ENCODE peak calls at places on chromosomes 11 and 22, in five cellular contexts. One of them, this sample, is unnamed. For H3K4me1 and H3K27me3, the result is how much of the 10 kb centered on the place peaks cover.

GRCh38 chr22:41844513-41844912 is 11.6 kb downstream of the SREBF2 start:
- DNase-seq in prostate gland: peak
- DNase-seq in GM23248: no peak
- DNase-seq in transverse colon: no peak
- DNase-seq in lower lobe of right lung: peak
- DNase-seq in this sample: no peak

GRCh38 chr22:19824197-19825015 is 30.3 kb downstream of the GNB1L start:
- DNase-seq in prostate gland: no peak
- DNase-seq in GM23248: no peak
- DNase-seq in transverse colon: no peak
- DNase-seq in lower lobe of right lung: peak
- DNase-seq in this sample: peak

GRCh38 chr22:36153756-36154155 is 6.8 kb downstream of the APOL3 start:
- DNase-seq in prostate gland: no peak
- DNase-seq in GM23248: no peak
- DNase-seq in transverse colon: no peak
- DNase-seq in lower lobe of right lung: no peak
- DNase-seq in this sample: peak

GRCh38 chr11:125593113-125593761 is 585 bp downstream of the STT3A start:
- DNase-seq in prostate gland: peak
- DNase-seq in GM23248: peak
- DNase-seq in transverse colon: peak
- DNase-seq in lower lobe of right lung: no peak
- DNase-seq in this sample: peak

GRCh38 chr22:35552186-35552842 is 11.7 kb downstream of the RASD2 start:
- DNase-seq in prostate gland: no peak
- DNase-seq in GM23248: peak
- DNase-seq in transverse colon: peak
- DNase-seq in lower lobe of right lung: no peak
- DNase-seq in this sample: peak

GRCh38 chr11:62988281-62988680 is 3.5 kb upstream of the SLC22A6 start:
- DNase-seq in prostate gland: no peak
- DNase-seq in GM23248: no peak
- DNase-seq in transverse colon: no peak
- DNase-seq in lower lobe of right lung: no peak
- DNase-seq in this sample: no peak

GRCh38 chr11:57288771-57289579 is 35.8 kb downstream of the TNKS1BP1 start:
- DNase-seq in prostate gland: no peak
- DNase-seq in GM23248: peak
- DNase-seq in transverse colon: no peak
- DNase-seq in lower lobe of right lung: no peak
- DNase-seq in this sample: peak

GRCh38 chr22:25853078-25853477 is 111.1 kb downstream of the MYO18B start:
- DNase-seq in prostate gland: no peak
- DNase-seq in GM23248: peak
- DNase-seq in transverse colon: no peak
- DNase-seq in lower lobe of right lung: no peak
- DNase-seq in this sample: no peak

GRCh38 chr11:73404048-73404447 is 27.8 kb downstream of the RELT start:
- DNase-seq in prostate gland: no peak
- DNase-seq in GM23248: peak
- DNase-seq in transverse colon: peak
- DNase-seq in lower lobe of right lung: peak
- DNase-seq in this sample: peak

GRCh38 chr22:37808294-37808657 is 542 bp downstream of the GCAT start:
- DNase-seq in prostate gland: no peak
- DNase-seq in GM23248: peak
- DNase-seq in transverse colon: no peak
- DNase-seq in lower lobe of right lung: no peak
- DNase-seq in this sample: no peak

GRCh38 chr11:35250631-35251030 is 111.7 kb downstream of the CD44 start:
- DNase-seq in prostate gland: no peak
- DNase-seq in GM23248: no peak
- DNase-seq in transverse colon: no peak
- DNase-seq in lower lobe of right lung: no peak
- DNase-seq in this sample: no peak

GRCh38 chr11:44709966-44710365 is 16.8 kb upstream of the TSPAN18 start:
- DNase-seq in prostate gland: no peak
- DNase-seq in GM23248: peak
- DNase-seq in transverse colon: no peak
- DNase-seq in lower lobe of right lung: no peak
- DNase-seq in this sample: no peak

GRCh38 chr11:17171342-17171741 is 36.4 kb downstream of the PIK3C2A start:
- DNase-seq in prostate gland: no peak
- DNase-seq in GM23248: peak
- DNase-seq in transverse colon: no peak
- DNase-seq in lower lobe of right lung: no peak
- DNase-seq in this sample: no peak

GRCh38 chr11:101169944-101170343 is 40.3 kb upstream of the PGR start:
- DNase-seq in prostate gland: no peak
- DNase-seq in GM23248: no peak
- DNase-seq in transverse colon: no peak
- DNase-seq in lower lobe of right lung: no peak
- DNase-seq in this sample: no peak

GRCh38 chr11:74696932-74697687 is 34.1 kb downstream of the CHRDL2 start:
- DNase-seq in prostate gland: peak
- DNase-seq in GM23248: peak
- DNase-seq in transverse colon: peak
- DNase-seq in lower lobe of right lung: peak
- DNase-seq in this sample: peak

GRCh38 chr22:20111045-20111688 is 4.7 kb upstream of the RANBP1 start:
- DNase-seq in prostate gland: no peak
- DNase-seq in GM23248: peak
- DNase-seq in transverse colon: no peak
- DNase-seq in lower lobe of right lung: peak
- DNase-seq in this sample: no peak

GRCh38 chr11:95092549-95093324 is 3.1 kb downstream of the ENDOD1 start:
- DNase-seq in prostate gland: no peak
- DNase-seq in GM23248: peak
- DNase-seq in transverse colon: peak
- DNase-seq in lower lobe of right lung: no peak
- DNase-seq in this sample: peak

GRCh38 chr11:125341676-125342075 is 154.4 kb downstream of the FEZ1 start:
- DNase-seq in prostate gland: no peak
- DNase-seq in GM23248: no peak
- DNase-seq in transverse colon: no peak
- DNase-seq in lower lobe of right lung: peak
- DNase-seq in this sample: no peak

GRCh38 chr11:45090607-45091006 is 55.8 kb upstream of the PRDM11 start:
- DNase-seq in prostate gland: no peak
- DNase-seq in GM23248: no peak
- DNase-seq in transverse colon: no peak
- DNase-seq in lower lobe of right lung: no peak
- DNase-seq in this sample: peak

GRCh38 chr11:12693485-12694181 is 19.4 kb downstream of the TEAD1 start:
- DNase-seq in prostate gland: peak
- DNase-seq in GM23248: peak
- DNase-seq in transverse colon: peak
- DNase-seq in lower lobe of right lung: peak
- DNase-seq in this sample: peak

GRCh38 chr11:73087730-73088129 is 54.4 kb downstream of the FCHSD2 start:
- DNase-seq in prostate gland: no peak
- DNase-seq in GM23248: no peak
- DNase-seq in transverse colon: no peak
- DNase-seq in lower lobe of right lung: no peak
- DNase-seq in this sample: no peak

GRCh38 chr22:17753401-17753989 is 20.8 kb downstream of the BID start:
- DNase-seq in prostate gland: no peak
- DNase-seq in GM23248: peak
- DNase-seq in transverse colon: no peak
- DNase-seq in lower lobe of right lung: no peak
- DNase-seq in this sample: no peak

GRCh38 chr22:17161991-17162390 is 2.9 kb upstream of the HDHD5 start:
- DNase-seq in prostate gland: no peak
- DNase-seq in GM23248: no peak
- DNase-seq in transverse colon: no peak
- DNase-seq in lower lobe of right lung: no peak
- DNase-seq in this sample: no peak

GRCh38 chr11:15745266-15745665 is 611.1 kb downstream of the SOX6 start:
- DNase-seq in prostate gland: no peak
- DNase-seq in GM23248: no peak
- DNase-seq in transverse colon: no peak
- DNase-seq in lower lobe of right lung: no peak
- DNase-seq in this sample: no peak

GRCh38 chr11:60485987-60486386 is 6.6 kb upstream of the MS4A12 start:
- DNase-seq in prostate gland: peak
- DNase-seq in GM23248: no peak
- DNase-seq in transverse colon: peak
- DNase-seq in lower lobe of right lung: no peak
- DNase-seq in this sample: peak

GRCh38 chr11:6911946-6912345 is 8.9 kb upstream of the OR2D3 start:
- DNase-seq in prostate gland: no peak
- DNase-seq in GM23248: peak
- DNase-seq in transverse colon: no peak
- DNase-seq in lower lobe of right lung: no peak
- DNase-seq in this sample: no peak

GRCh38 chr22:27609411-27610029 is 192.0 kb downstream of the MN1 start:
- DNase-seq in prostate gland: no peak
- DNase-seq in GM23248: no peak
- DNase-seq in transverse colon: no peak
- DNase-seq in lower lobe of right lung: no peak
- DNase-seq in this sample: no peak

GRCh38 chr22:43293661-43294392 is 49.3 kb downstream of the SCUBE1 start:
- DNase-seq in prostate gland: peak
- DNase-seq in GM23248: peak
- DNase-seq in transverse colon: peak
- DNase-seq in lower lobe of right lung: peak
- DNase-seq in this sample: peak

GRCh38 chr11:65897020-65897471 is 3.1 kb downstream of the FOSL1 start:
- DNase-seq in prostate gland: no peak
- DNase-seq in GM23248: peak
- DNase-seq in transverse colon: no peak
- DNase-seq in lower lobe of right lung: no peak
- DNase-seq in this sample: no peak

GRCh38 chr22:30399718-30400117 is 2.9 kb downstream of the SEC14L2 start:
- DNase-seq in prostate gland: no peak
- DNase-seq in GM23248: no peak
- DNase-seq in transverse colon: no peak
- DNase-seq in lower lobe of right lung: no peak
- DNase-seq in this sample: no peak

GRCh38 chr11:72807021-72807693 is 7.1 kb upstream of the ATG16L2 start:
- DNase-seq in prostate gland: no peak
- DNase-seq in GM23248: no peak
- DNase-seq in transverse colon: no peak
- DNase-seq in lower lobe of right lung: no peak
- DNase-seq in this sample: no peak

GRCh38 chr11:6249822-6250555 is 9.6 kb upstream of the CCKBR start:
- DNase-seq in prostate gland: no peak
- DNase-seq in GM23248: peak
- DNase-seq in transverse colon: peak
- DNase-seq in lower lobe of right lung: no peak
- DNase-seq in this sample: peak

GRCh38 chr11:76771446-76772099 is 11.6 kb upstream of the TSKU start:
- DNase-seq in prostate gland: no peak
- DNase-seq in GM23248: no peak
- DNase-seq in transverse colon: no peak
- DNase-seq in lower lobe of right lung: no peak
- DNase-seq in this sample: no peak
- H3K4me1 ChIP-seq in prostate gland: under half
- H3K4me1 ChIP-seq in GM23248: under half
- H3K4me1 ChIP-seq in transverse colon: half or more
- H3K4me1 ChIP-seq in lower lobe of right lung: half or more
- H3K4me1 ChIP-seq in this sample: under half

GRCh38 chr11:1770528-1770927 is 6.8 kb upstream of the CTSD start:
- DNase-seq in prostate gland: no peak
- DNase-seq in GM23248: no peak
- DNase-seq in transverse colon: peak
- DNase-seq in lower lobe of right lung: no peak
- DNase-seq in this sample: no peak
- H3K27me3 ChIP-seq in prostate gland: under half
- H3K27me3 ChIP-seq in GM23248: under half
- H3K27me3 ChIP-seq in transverse colon: under half
- H3K27me3 ChIP-seq in lower lobe of right lung: under half
- H3K27me3 ChIP-seq in this sample: under half

DNA sequence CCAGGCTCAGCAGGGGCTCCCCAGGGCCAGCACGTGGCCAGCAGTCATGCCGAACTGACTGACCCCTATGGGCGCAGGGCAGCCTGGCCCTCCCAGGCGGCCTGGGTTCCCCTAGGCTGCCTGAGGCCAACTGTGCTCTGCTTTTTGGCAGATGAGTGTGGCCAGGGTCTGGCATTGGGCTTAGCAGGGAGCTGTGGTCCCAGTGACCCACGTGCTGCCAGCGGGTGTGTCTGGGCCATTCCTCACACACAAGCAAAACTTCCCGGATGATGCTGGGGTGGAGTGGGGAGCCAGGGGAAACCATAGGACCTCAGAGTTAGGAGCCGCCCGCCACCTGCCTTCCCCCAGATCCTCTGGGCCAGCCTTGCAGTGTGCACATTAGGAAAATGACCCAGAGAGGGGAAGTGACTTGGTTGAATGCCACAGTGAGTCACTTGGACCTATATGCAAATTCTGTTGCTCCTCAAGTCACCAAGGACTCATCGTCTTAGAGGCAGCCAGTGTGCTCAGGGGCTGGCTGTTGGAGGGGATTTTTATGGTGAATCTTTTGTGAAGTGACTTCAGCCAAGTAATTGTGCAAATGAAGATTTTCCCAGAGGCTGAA is 6.6 kb downstream of the ADORA2A start:
- DNase-seq in prostate gland: no peak
- DNase-seq in GM23248: peak
- DNase-seq in transverse colon: peak
- DNase-seq in lower lobe of right lung: no peak
- DNase-seq in this sample: no peak
- H3K27ac ChIP-seq in prostate gland: peak
- H3K27ac ChIP-seq in GM23248: peak
- H3K27ac ChIP-seq in transverse colon: peak
- H3K27ac ChIP-seq in lower lobe of right lung: peak
- H3K27ac ChIP-seq in this sample: peak

GRCh38 chr11:8332196-8332595 is 68.5 kb upstream of the LMO1 start:
- DNase-seq in prostate gland: no peak
- DNase-seq in GM23248: no peak
- DNase-seq in transverse colon: no peak
- DNase-seq in lower lobe of right lung: no peak
- DNase-seq in this sample: no peak

GRCh38 chr11:8329961-8330361 is 66.3 kb upstream of the LMO1 start:
- DNase-seq in prostate gland: no peak
- DNase-seq in GM23248: no peak
- DNase-seq in transverse colon: no peak
- DNase-seq in lower lobe of right lung: no peak
- DNase-seq in this sample: no peak

GRCh38 chr11:8331767-8332166 is 68.1 kb upstream of the LMO1 start:
- DNase-seq in prostate gland: no peak
- DNase-seq in GM23248: no peak
- DNase-seq in transverse colon: no peak
- DNase-seq in lower lobe of right lung: no peak
- DNase-seq in this sample: no peak

GRCh38 chr11:8330416-8330815 is 66.7 kb upstream of the LMO1 start:
- DNase-seq in prostate gland: no peak
- DNase-seq in GM23248: no peak
- DNase-seq in transverse colon: no peak
- DNase-seq in lower lobe of right lung: no peak
- DNase-seq in this sample: no peak

DNA sequence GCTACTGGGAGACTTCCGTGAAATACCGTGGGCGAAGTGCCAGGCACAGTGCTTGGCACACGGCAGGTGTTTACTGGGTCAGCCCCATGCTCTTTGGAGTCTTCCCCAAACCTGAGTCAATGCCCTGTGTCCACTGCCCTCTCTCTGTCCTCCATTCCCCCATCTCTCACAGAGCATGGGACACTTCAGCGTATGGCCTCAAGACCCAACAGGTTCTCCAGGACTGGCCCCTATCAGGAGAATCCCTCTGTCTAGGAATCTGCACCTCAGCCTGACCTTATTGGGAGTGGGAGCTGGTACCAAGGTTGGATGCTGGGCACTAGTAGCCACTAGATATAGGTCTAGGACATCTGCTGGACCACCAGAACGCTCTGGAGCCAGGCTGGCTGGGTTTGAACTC is 67.2 kb upstream of the LMO1 start:
- DNase-seq in prostate gland: no peak
- DNase-seq in GM23248: no peak
- DNase-seq in transverse colon: no peak
- DNase-seq in lower lobe of right lung: no peak
- DNase-seq in this sample: no peak
- H3K4me1 ChIP-seq in prostate gland: under half
- H3K4me1 ChIP-seq in GM23248: under half
- H3K4me1 ChIP-seq in transverse colon: under half
- H3K4me1 ChIP-seq in lower lobe of right lung: under half
- H3K4me1 ChIP-seq in this sample: under half